ENCODE peak calls at places on chromosome 9, in five cellular contexts. One of them, this sample, is unnamed.

GRCh38 chr9:125971050-125971449 is 223.9 kb downstream of the PBX3 start:
- DNase-seq in heart right ventricle: no peak
- DNase-seq in GM04504: no peak
- DNase-seq in NCI-H2081: no peak
- DNase-seq in epithelial cell of esophagus: no peak
- DNase-seq in this sample: no peak

GRCh38 chr9:91056917-91057316 is 255.3 kb downstream of the SYK start:
- DNase-seq in heart right ventricle: no peak
- DNase-seq in GM04504: no peak
- DNase-seq in NCI-H2081: no peak
- DNase-seq in epithelial cell of esophagus: peak
- DNase-seq in this sample: peak

GRCh38 chr9:13351768-13352386 is 72.4 kb upstream of the MPDZ start:
- DNase-seq in heart right ventricle: no peak
- DNase-seq in GM04504: peak
- DNase-seq in NCI-H2081: peak
- DNase-seq in epithelial cell of esophagus: peak
- DNase-seq in this sample: peak

GRCh38 chr9:128091144-128091543 is 23.1 kb downstream of the SLC25A25 start:
- DNase-seq in heart right ventricle: peak
- DNase-seq in GM04504: peak
- DNase-seq in NCI-H2081: no peak
- DNase-seq in epithelial cell of esophagus: peak
- DNase-seq in this sample: peak

GRCh38 chr9:18926513-18926912 is 106.5 kb downstream of the SAXO1 start:
- DNase-seq in heart right ventricle: no peak
- DNase-seq in GM04504: no peak
- DNase-seq in NCI-H2081: no peak
- DNase-seq in epithelial cell of esophagus: no peak
- DNase-seq in this sample: no peak

GRCh38 chr9:133002147-133003070 is 23.9 kb downstream of the GFI1B start:
- DNase-seq in heart right ventricle: no peak
- DNase-seq in GM04504: no peak
- DNase-seq in NCI-H2081: no peak
- DNase-seq in epithelial cell of esophagus: peak
- DNase-seq in this sample: no peak

GRCh38 chr9:35658894-35659220 is 765 bp downstream of the CCDC107 start:
- DNase-seq in heart right ventricle: peak
- DNase-seq in GM04504: no peak
- DNase-seq in NCI-H2081: peak
- DNase-seq in epithelial cell of esophagus: peak
- DNase-seq in this sample: peak

GRCh38 chr9:137740311-137740710 is 121.5 kb downstream of the EHMT1 start:
- DNase-seq in heart right ventricle: peak
- DNase-seq in GM04504: no peak
- DNase-seq in NCI-H2081: peak
- DNase-seq in epithelial cell of esophagus: no peak
- DNase-seq in this sample: peak

GRCh38 chr9:91714020-91714721 is 235.9 kb downstream of the ROR2 start:
- DNase-seq in heart right ventricle: peak
- DNase-seq in GM04504: no peak
- DNase-seq in NCI-H2081: peak
- DNase-seq in epithelial cell of esophagus: peak
- DNase-seq in this sample: peak

GRCh38 chr9:4596165-4596922 is 65.8 kb upstream of the PLPP6 start:
- DNase-seq in heart right ventricle: no peak
- DNase-seq in GM04504: no peak
- DNase-seq in NCI-H2081: no peak
- DNase-seq in epithelial cell of esophagus: no peak
- DNase-seq in this sample: peak

GRCh38 chr9:112755059-112755458 is 4.5 kb downstream of the SNX30 start:
- DNase-seq in heart right ventricle: no peak
- DNase-seq in GM04504: no peak
- DNase-seq in NCI-H2081: no peak
- DNase-seq in epithelial cell of esophagus: peak
- DNase-seq in this sample: no peak

GRCh38 chr9:126471084-126471611 is 142.6 kb upstream of the LMX1B start:
- DNase-seq in heart right ventricle: peak
- DNase-seq in GM04504: peak
- DNase-seq in NCI-H2081: no peak
- DNase-seq in epithelial cell of esophagus: no peak
- DNase-seq in this sample: peak

GRCh38 chr9:91689006-91689405 is 261.0 kb downstream of the ROR2 start:
- DNase-seq in heart right ventricle: no peak
- DNase-seq in GM04504: no peak
- DNase-seq in NCI-H2081: no peak
- DNase-seq in epithelial cell of esophagus: no peak
- DNase-seq in this sample: no peak

GRCh38 chr9:109033941-109034700 is 20.8 kb upstream of the CTNNAL1 start:
- DNase-seq in heart right ventricle: no peak
- DNase-seq in GM04504: no peak
- DNase-seq in NCI-H2081: no peak
- DNase-seq in epithelial cell of esophagus: no peak
- DNase-seq in this sample: no peak

GRCh38 chr9:133679466-133680051 is 43.4 kb downstream of the DBH start:
- DNase-seq in heart right ventricle: peak
- DNase-seq in GM04504: no peak
- DNase-seq in NCI-H2081: no peak
- DNase-seq in epithelial cell of esophagus: no peak
- DNase-seq in this sample: no peak

GRCh38 chr9:117796681-117797080 is 92.5 kb downstream of the TLR4 start:
- DNase-seq in heart right ventricle: no peak
- DNase-seq in GM04504: peak
- DNase-seq in NCI-H2081: no peak
- DNase-seq in epithelial cell of esophagus: no peak
- DNase-seq in this sample: peak

GRCh38 chr9:121156263-121156731 is 45.4 kb downstream of the RAB14 start:
- DNase-seq in heart right ventricle: no peak
- DNase-seq in GM04504: peak
- DNase-seq in NCI-H2081: no peak
- DNase-seq in epithelial cell of esophagus: peak
- DNase-seq in this sample: peak

GRCh38 chr9:98022447-98022846 is 34.1 kb upstream of the NANS start:
- DNase-seq in heart right ventricle: no peak
- DNase-seq in GM04504: no peak
- DNase-seq in NCI-H2081: no peak
- DNase-seq in epithelial cell of esophagus: no peak
- DNase-seq in this sample: no peak

GRCh38 chr9:31542384-31543055 is 841.9 kb upstream of the ACO1 start:
- DNase-seq in heart right ventricle: no peak
- DNase-seq in GM04504: no peak
- DNase-seq in NCI-H2081: peak
- DNase-seq in epithelial cell of esophagus: peak
- DNase-seq in this sample: peak

GRCh38 chr9:109068764-109069163 is 51.0 kb downstream of the TMEM245 start:
- DNase-seq in heart right ventricle: no peak
- DNase-seq in GM04504: no peak
- DNase-seq in NCI-H2081: no peak
- DNase-seq in epithelial cell of esophagus: no peak
- DNase-seq in this sample: no peak

GRCh38 chr9:34370970-34371880 is 5.5 kb downstream of the MYORG start:
- DNase-seq in heart right ventricle: no peak
- DNase-seq in GM04504: no peak
- DNase-seq in NCI-H2081: no peak
- DNase-seq in epithelial cell of esophagus: no peak
- DNase-seq in this sample: peak

GRCh38 chr9:134629061-134629585 is 12.5 kb upstream of the COL5A1 start:
- DNase-seq in heart right ventricle: no peak
- DNase-seq in GM04504: no peak
- DNase-seq in NCI-H2081: no peak
- DNase-seq in epithelial cell of esophagus: no peak
- DNase-seq in this sample: no peak

GRCh38 chr9:104984994-104985393 is 57.0 kb upstream of the ABCA1 start:
- DNase-seq in heart right ventricle: no peak
- DNase-seq in GM04504: no peak
- DNase-seq in NCI-H2081: no peak
- DNase-seq in epithelial cell of esophagus: no peak
- DNase-seq in this sample: no peak

GRCh38 chr9:118529210-118529609 is 825.0 kb downstream of the TLR4 start:
- DNase-seq in heart right ventricle: no peak
- DNase-seq in GM04504: peak
- DNase-seq in NCI-H2081: no peak
- DNase-seq in epithelial cell of esophagus: peak
- DNase-seq in this sample: peak

GRCh38 chr9:130289711-130290241 is 24.2 kb downstream of the HMCN2 start:
- DNase-seq in heart right ventricle: no peak
- DNase-seq in GM04504: no peak
- DNase-seq in NCI-H2081: no peak
- DNase-seq in epithelial cell of esophagus: no peak
- DNase-seq in this sample: no peak

GRCh38 chr9:69229367-69229766 is 55.3 kb downstream of the TJP2 start:
- DNase-seq in heart right ventricle: no peak
- DNase-seq in GM04504: no peak
- DNase-seq in NCI-H2081: no peak
- DNase-seq in epithelial cell of esophagus: no peak
- DNase-seq in this sample: no peak

GRCh38 chr9:129131300-129132145 is 20.3 kb downstream of the PTPA start:
- DNase-seq in heart right ventricle: peak
- DNase-seq in GM04504: no peak
- DNase-seq in NCI-H2081: peak
- DNase-seq in epithelial cell of esophagus: peak
- DNase-seq in this sample: peak

GRCh38 chr9:96883922-96884321 is 29.6 kb upstream of the ZNF782 start:
- DNase-seq in heart right ventricle: no peak
- DNase-seq in GM04504: no peak
- DNase-seq in NCI-H2081: no peak
- DNase-seq in epithelial cell of esophagus: no peak
- DNase-seq in this sample: no peak

This sample was measured in fibroblast of villous mesenchyme.